ENCODE peak calls at places on chromosome 10, in four cellular contexts. K, F, T and U are unnamed samples.

GRCh38 chr10:69845574-69846251 is 44.0 kb downstream of the COL13A1 start:
- DNase-seq in K (no peak), F (no peak), T (no peak), U (no peak)

GRCh38 chr10:102628451-102628911 is 15.8 kb upstream of the TRIM8 start:
- DNase-seq in F (no peak), K (no peak), T (no peak), U (no peak)

GRCh38 chr10:102720337-102720736 is 5.9 kb downstream of the SFXN2 start:
- DNase-seq in F (no peak), T (no peak), K (no peak), U (no peak)

GRCh38 chr10:50501899-50502556 is 121.7 kb downstream of the SGMS1 start:
- DNase-seq in F (no peak), T (no peak), K (no peak), U (peak; percentile 48)

GRCh38 chr10:21927601-21928000 is 75.9 kb downstream of the DNAJC1 start:
- DNase-seq in F (no peak), K (no peak), T (no peak), U (no peak)

GRCh38 chr10:62738916-62739315 is 65.6 kb upstream of the ADO start:
- DNase-seq in T (no peak), F (no peak), K (no peak), U (no peak)

GRCh38 chr10:95783741-95784140 is 27.8 kb downstream of the ENTPD1 start:
- DNase-seq in T (peak; percentile 94), K (no peak), F (no peak), U (peak; percentile 22)

GRCh38 chr10:20870839-20871238 is 26.3 kb downstream of the NEBL start:
- DNase-seq in F (no peak), T (no peak), K (no peak), U (no peak)

DNA sequence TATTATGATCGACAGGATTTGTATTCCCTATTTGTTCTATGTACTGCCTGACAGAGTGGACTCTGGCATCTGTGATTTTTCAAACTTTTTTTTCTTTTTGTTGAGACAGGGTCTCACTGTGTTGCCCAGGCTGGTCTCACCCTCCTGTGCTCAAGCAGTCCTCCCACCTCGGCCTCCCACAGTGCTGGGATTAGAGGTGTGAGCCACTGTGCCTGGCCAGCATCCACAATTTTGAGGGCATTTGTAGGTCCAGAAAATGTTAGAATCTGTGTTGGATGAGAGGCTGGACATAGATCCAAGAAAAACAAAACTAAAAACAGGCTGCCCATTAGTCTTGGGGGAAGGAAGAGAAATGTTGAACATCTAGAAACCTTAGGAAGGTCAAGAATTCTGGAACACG is 34.3 kb downstream of the SGPL1 start:
- DNase-seq in F (no peak), K (no peak), T (no peak), U (no peak)
- TF ChIP-seq SPI1 in F (no peak), K (no peak), T (no peak), U (no peak)

GRCh38 chr10:29160110-29160669 is 128.7 kb upstream of the LYZL1 start:
- DNase-seq in T (no peak), K (no peak), F (no peak), U (no peak)
- TF ChIP-seq SPI1 in T (no peak), K (no peak), F (no peak), U (no peak)

GRCh38 chr10:60140681-60141632 is 234.6 kb upstream of the CCDC6 start:
- DNase-seq in T (no peak), K (no peak), F (peak; percentile 35), U (no peak)

GRCh38 chr10:60144099-60144498 is 237.7 kb upstream of the CCDC6 start:
- DNase-seq in F (no peak), K (no peak), T (no peak), U (no peak)

GRCh38 chr10:60139798-60140566 is 233.6 kb upstream of the CCDC6 start:
- DNase-seq in T (no peak), K (no peak), F (no peak), U (no peak)

GRCh38 chr10:60142736-60143135 is 236.4 kb upstream of the CCDC6 start:
- DNase-seq in K (no peak), F (no peak), T (no peak), U (no peak)

DNA sequence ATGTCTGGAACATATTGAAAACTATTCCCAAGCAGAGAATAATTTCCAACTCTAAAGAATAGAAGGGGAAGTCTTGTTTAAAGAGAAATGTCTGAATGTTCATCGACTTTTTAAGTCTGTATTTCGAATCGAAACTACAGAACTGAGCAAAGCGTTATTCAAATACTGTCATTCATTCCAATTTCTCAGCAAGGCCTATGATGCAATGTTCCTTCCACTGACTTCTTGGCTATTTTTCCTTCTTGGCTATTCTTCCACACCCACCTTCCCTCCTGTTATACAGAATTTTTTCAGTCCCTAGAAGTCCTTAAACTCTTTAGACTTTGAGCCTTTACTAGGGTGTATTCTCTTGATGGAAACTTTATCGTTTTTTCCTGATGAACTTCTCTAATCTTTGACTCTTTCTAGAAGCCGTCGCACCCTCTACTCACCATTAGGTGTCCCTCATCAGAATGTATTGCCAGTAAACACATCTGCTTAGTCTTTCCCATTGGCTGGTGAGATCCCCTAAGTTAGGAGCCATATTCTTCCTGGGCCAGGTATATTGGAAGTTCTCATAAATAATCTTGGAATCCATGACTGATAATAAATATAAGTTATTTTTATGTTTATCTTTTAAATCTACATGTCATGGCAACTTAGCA is 235.7 kb upstream of the CCDC6 start:
- DNase-seq in K (no peak), F (no peak), T (no peak), U (no peak)
- TF ChIP-seq SPI1 in K (no peak), F (no peak), T (no peak), U (no peak)

GRCh38 chr10:127977368-127978009 is 70.6 kb downstream of the PTPRE start:
- DNase-seq in K (no peak), F (no peak), T (no peak), U (no peak)
- TF ChIP-seq SPI1 in K (no peak), F (no peak), T (no peak), U (no peak)

GRCh38 chr10:97858001-97858439 is 8.4 kb downstream of the GOLGA7B start:
- DNase-seq in T (no peak), F (no peak), K (no peak), U (peak; percentile 7)
- TF ChIP-seq SPI1 in T (no peak), F (no peak), K (no peak), U (peak; percentile 35)

GRCh38 chr10:123008379-123009104 is at the start of the genes ACADSB and IKZF5:
- DNase-seq in T (peak; percentile 92), F (peak; percentile 94), K (peak; percentile 98), U (peak; percentile 98)

GRCh38 chr10:123013456-123014419 is 4.9 kb downstream of the ACADSB start:
- DNase-seq in K (no peak), T (no peak), F (no peak), U (no peak)

GRCh38 chr10:123009105-123009805 is 449 bp downstream of the ACADSB start:
- DNase-seq in T (no peak), K (peak; percentile 23), F (peak; percentile 17), U (peak; percentile 19)

GRCh38 chr10:123011987-123012386 is 3.2 kb downstream of the ACADSB start:
- DNase-seq in K (no peak), F (no peak), T (no peak), U (no peak)

DNA sequence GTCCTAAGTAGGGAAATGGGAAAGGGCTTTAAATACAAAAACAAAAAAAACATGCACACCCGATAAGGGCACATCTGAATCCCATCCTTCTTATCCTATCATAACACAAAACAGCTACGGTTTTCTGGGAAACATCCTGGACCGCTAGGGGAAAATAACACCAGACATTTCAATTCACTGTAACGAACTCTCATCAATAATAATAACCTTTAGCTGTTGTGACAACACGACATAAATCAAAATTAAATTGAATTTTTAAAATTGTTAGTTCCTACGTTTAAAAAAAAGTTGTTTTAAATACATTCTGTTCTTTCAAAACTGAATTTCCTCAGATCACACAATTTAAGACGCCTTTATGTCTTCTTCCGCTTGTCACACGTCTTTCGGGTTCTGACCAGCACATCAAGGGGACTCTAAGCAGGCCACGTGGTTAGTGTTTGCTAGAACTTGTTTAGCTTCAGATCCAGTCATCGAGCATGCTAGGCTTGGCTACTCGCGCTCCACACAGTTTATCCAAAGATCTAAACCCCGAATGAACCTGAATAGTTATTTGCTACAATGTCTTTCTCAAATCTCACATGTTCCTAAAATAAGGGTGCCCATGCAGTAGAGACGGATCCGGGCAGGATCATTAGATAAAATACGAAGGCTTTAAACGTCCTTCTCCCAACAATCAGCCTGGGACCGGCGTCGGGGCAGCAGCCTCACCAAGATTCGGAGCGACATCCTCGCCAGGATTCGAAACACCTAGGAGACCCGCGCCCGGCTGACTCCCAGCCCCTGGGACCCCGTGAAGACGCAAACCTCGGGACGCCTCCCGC is 827 bp downstream of the IKZF5 start:
- DNase-seq in T (peak; percentile 21), K (peak; percentile 37), F (peak; percentile 15), U (peak; percentile 55)
- TF ChIP-seq SPI1 in T (no peak), K (no peak), F (no peak), U (no peak)

DNA sequence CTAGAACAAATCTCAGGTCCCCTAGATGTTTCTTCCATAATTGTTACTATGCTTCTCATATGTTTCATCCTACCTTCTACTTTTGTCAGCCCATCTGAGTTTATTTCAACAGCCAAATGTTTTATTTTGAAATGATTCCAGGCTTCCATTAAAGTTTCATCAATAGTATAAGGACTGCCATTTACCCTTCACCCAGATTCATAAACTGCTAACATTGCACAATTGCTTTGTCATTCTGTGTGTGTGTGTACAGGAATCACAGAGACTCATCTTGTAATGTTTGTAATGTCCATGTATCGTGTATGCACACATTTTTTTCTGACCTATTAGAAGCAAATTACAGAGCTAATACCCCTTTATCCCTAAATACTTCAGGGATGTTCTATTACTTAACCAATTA is 25.5 kb downstream of the MMRN2 start:
- DNase-seq in K (no peak), T (no peak), F (no peak), U (no peak)
- TF ChIP-seq SPI1 in K (no peak), T (no peak), F (no peak), U (no peak)